ENCODE peak calls at places on chromosomes 11 and 22, in four cellular contexts. R is HCT116, U is K562, E is GM12878. I is an unnamed sample.

GRCh38 chr11:133339495-133340140 is 192.7 kb downstream of the OPCML start:
- DNase-seq in R (no peak), U (no peak), E (no peak), I (no peak)

GRCh38 chr11:126339866-126340434 is 15.5 kb upstream of the ST3GAL4 start:
- DNase-seq in E (no peak), R (no peak), U (no peak), I (no peak)

GRCh38 chr11:18379201-18379600 is 15.2 kb upstream of the LDHA start:
- DNase-seq in R (no peak), U (no peak), E (no peak), I (no peak)

GRCh38 chr11:35967042-35967441 is 23.2 kb downstream of the LDLRAD3 start:
- DNase-seq in E (no peak), R (no peak), U (no peak), I (no peak)

GRCh38 chr11:129372609-129373488 is 2.8 kb upstream of the BARX2 start:
- DNase-seq in E (no peak), U (no peak), R (no peak), I (no peak)

GRCh38 chr11:65559951-65560537 is 1.9 kb upstream of the LTBP3 start:
- DNase-seq in U (no peak), E (no peak), R (peak), I (no peak)

GRCh38 chr11:19995131-19995530 is 165.1 kb downstream of the DBX1 start:
- DNase-seq in U (peak), R (peak), E (no peak), I (no peak)

GRCh38 chr11:250274-250673 is 13.5 kb downstream of the PSMD13 start:
- DNase-seq in E (no peak), U (no peak), R (no peak), I (peak)

GRCh38 chr11:102604875-102605274 is 20.3 kb downstream of the MMP20 start:
- DNase-seq in E (no peak), R (no peak), U (no peak), I (no peak)

GRCh38 chr11:50298182-50298988 is 265.7 kb downstream of the OR4C45 start:
- DNase-seq in E (no peak), R (no peak), U (peak), I (no peak)

GRCh38 chr22:40112595-40112994 is 65.1 kb upstream of the TNRC6B start:
- DNase-seq in E (no peak), R (no peak), U (no peak), I (no peak)

GRCh38 chr11:67638535-67639437 is 777 bp downstream of the TBX10 start:
- DNase-seq in R (no peak), U (no peak), E (no peak), I (no peak)

GRCh38 chr22:45977003-45977395 is at the start of gene WNT7B:
- DNase-seq in E (no peak), U (peak), R (peak), I (no peak)

DNA sequence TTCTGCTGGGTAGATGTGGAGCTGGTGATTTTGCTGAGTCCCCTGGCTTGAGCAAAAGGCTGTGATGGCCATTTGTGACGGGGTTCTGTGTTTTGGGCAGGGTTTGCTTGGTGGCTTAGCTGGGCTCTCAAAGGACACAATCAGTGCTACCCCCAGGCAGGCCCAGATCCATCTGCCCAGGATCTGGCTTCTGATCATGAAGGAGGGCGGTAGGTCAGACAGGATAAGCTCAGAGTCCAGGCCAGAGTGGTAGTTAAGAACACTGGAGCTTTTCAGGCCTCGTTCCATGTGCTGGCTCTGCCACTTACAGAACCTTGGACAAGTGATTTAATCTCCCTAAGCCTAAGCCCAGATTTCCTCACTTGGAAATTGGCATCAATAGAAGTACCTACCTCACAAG is 36.2 kb downstream of the UBASH3B start:
- DNase-seq in U (no peak), E (no peak), R (no peak), I (no peak)
- TF ChIP-seq EGR1 in U (no peak), E (no peak), R (no peak), I (no peak)

GRCh38 chr11:22774716-22775115 is 54.9 kb downstream of the SVIP start:
- DNase-seq in R (no peak), U (no peak), E (no peak), I (no peak)
- TF ChIP-seq EGR1 in R (no peak), U (no peak), E (no peak), I (no peak)

DNA sequence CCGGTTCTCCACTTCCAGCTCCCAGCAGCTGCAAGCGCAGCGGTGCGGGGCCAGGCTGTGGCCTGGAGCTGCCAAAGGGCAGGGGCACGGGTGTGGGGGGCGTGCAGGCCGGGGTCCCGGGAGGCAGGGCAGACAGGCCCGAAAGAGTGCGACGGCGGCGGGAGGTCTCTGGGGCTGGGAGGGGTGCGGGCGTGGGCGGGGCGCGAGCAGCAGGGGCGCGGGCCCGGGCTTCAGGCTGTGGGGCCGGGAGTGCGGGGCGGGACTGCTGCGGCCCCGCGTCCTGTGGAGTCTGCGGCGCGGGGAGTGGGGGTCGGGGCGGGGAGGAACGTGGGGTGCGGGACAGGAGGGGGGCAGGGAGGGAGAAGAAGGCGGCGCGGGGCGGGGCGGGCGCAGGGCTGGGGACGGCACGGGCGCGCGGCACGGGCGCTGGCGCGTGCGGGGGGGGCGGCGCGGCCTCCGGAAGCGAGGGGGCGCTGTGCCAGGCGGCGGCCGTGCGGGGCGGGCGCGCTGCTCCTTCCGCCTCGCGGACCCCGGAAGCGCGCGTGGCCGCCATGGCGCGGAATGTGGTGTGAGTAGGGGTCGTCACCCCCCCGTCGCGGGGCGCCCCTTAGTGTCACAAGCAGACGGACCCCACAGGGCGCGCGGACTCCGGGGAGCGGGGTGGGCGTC is at the start of gene MRPL23:
- DNase-seq in E (no peak), R (no peak), U (no peak), I (no peak)
- TF ChIP-seq EGR1 in E (no peak), R (no peak), U (no peak), I (no peak)

GRCh38 chr22:22730655-22731373 is 86.4 kb downstream of the GGTLC2 start:
- DNase-seq in U (peak), R (no peak), E (no peak), I (no peak)
- TF ChIP-seq EGR1 in U (no peak), R (no peak), E (no peak), I (no peak)

DNA sequence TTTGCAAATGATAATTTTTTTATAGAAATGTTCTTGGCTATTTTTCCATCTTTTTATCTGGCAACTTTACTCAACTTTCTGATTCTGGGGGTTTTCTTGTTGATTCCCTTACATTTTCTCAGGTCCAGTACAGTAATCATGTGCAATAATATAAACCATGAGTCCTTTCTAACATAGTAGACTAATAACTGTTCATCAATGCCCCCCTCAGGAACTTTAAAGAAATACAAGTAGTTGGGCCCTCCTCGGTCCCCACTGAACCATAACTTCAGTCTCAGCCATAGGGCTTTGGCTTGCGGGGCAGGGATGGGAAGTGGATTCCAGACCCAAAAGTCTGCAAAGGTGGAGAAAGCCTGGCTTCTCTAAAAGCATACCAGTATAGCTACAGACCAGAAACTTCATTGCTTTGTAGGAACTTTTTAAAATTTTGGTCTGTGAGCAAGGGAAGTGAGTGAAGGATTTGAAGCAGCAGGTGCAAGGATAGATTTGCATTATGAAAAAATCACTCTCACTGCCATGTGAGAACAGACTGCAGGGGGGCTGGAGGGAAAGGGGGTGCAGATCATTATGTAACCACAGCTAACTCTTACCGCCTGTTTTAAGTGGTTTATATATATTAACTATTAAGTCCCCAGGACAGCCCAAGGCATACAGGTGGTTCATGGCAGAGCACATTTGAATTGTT is 10.5 kb upstream of the TUB start:
- DNase-seq in R (peak), E (no peak), U (peak), I (no peak)
- TF ChIP-seq EGR1 in R (no peak), E (no peak), U (no peak), I (no peak)

DNA sequence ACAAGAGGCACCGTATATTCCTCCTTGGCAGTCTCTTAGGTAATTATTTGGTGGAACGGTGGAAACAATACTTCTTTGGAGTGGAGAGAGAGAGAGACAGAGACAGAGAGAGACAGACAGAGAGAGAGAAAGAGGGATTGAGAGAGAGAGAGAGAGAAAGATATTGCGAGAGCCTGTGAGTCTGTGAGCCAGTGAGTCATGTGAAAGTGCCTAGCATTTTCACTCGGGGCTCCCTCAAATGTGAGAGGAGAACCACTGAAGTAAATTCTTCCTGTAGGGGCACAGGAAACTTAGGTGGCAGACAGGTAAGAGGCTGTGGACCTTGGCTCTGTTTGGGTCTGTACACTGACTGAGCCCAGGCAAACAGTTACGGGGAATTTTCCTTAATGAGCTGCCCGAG is 31.6 kb upstream of the SNX19 start:
- DNase-seq in R (no peak), U (no peak), E (no peak), I (no peak)
- TF ChIP-seq EGR1 in R (no peak), U (no peak), E (no peak), I (no peak)

GRCh38 chr11:2811206-2812091 is 74.1 kb downstream of the CDKN1C start:
- DNase-seq in U (peak), R (no peak), E (no peak), I (no peak)

GRCh38 chr11:2813968-2814367 is 71.6 kb downstream of the CDKN1C start:
- DNase-seq in R (no peak), U (no peak), E (no peak), I (no peak)

GRCh38 chr11:2814751-2815150 is 70.8 kb downstream of the CDKN1C start:
- DNase-seq in U (no peak), R (no peak), E (no peak), I (no peak)

GRCh38 chr11:2812371-2812991 is 73.1 kb downstream of the CDKN1C start:
- DNase-seq in U (no peak), R (no peak), E (no peak), I (no peak)

GRCh38 chr11:2813141-2813908 is 72.2 kb downstream of the CDKN1C start:
- DNase-seq in R (no peak), U (no peak), E (no peak), I (no peak)
- TF ChIP-seq EGR1 in R (no peak), U (no peak), E (no peak), I (no peak)

GRCh38 chr22:30609260-30610185 is 2.5 kb downstream of the TCN2 start:
- DNase-seq in U (peak), R (no peak), E (peak), I (no peak)
- TF ChIP-seq EGR1 in U (no peak), R (no peak), E (peak), I (no peak)

GRCh38 chr11:26243426-26243825 is 88.5 kb upstream of the ANO3 start:
- DNase-seq in U (no peak), E (no peak), R (no peak), I (no peak)

GRCh38 chr11:26248661-26249060 is 83.3 kb upstream of the ANO3 start:
- DNase-seq in U (no peak), E (no peak), R (no peak), I (no peak)

GRCh38 chr11:26245046-26245445 is 86.9 kb upstream of the ANO3 start:
- DNase-seq in R (no peak), U (no peak), E (no peak), I (no peak)

GRCh38 chr11:26244207-26244606 is 87.7 kb upstream of the ANO3 start:
- DNase-seq in U (no peak), R (no peak), E (no peak), I (no peak)

GRCh38 chr11:26247340-26247739 is 84.6 kb upstream of the ANO3 start:
- DNase-seq in U (no peak), E (no peak), R (no peak), I (no peak)
- TF ChIP-seq EGR1 in U (no peak), E (no peak), R (no peak), I (no peak)

GRCh38 chr11:106988151-106988806 is 30.0 kb downstream of the GUCY1A2 start:
- DNase-seq in E (no peak), R (no peak), U (no peak), I (no peak)
- TF ChIP-seq EGR1 in E (no peak), R (no peak), U (no peak), I (no peak)